ENCODE peak calls at places on chromosome 2, in five cellular contexts. Q, V, J, H and Z are unnamed samples.

GRCh38 chr2:3643371-3644245 is 14.4 kb upstream of the ALLC start:
- DNase-seq in Q (no peak), V (no peak), J (no peak), H (no peak), Z (peak)

GRCh38 chr2:146246017-146246733 is 1598.7 kb upstream of the ACVR2A start:
- DNase-seq in Q (no peak), V (no peak), J (no peak), H (no peak), Z (no peak)

GRCh38 chr2:234032301-234032856 is 18.1 kb upstream of the SPP2 start:
- DNase-seq in Q (no peak), V (no peak), J (no peak), H (no peak), Z (no peak)

GRCh38 chr2:164651361-164651760 is 30.1 kb upstream of the GRB14 start:
- DNase-seq in Q (no peak), V (no peak), J (no peak), H (peak), Z (no peak)

GRCh38 chr2:157246212-157247067 is 11.1 kb upstream of the GALNT5 start:
- DNase-seq in Q (no peak), V (peak), J (no peak), H (peak), Z (no peak)

GRCh38 chr2:231965118-231965517 is 3.6 kb downstream of the DIS3L2 start:
- DNase-seq in Q (no peak), V (no peak), J (peak), H (peak), Z (no peak)

GRCh38 chr2:31296641-31297287 is 62.8 kb downstream of the EHD3 start:
- DNase-seq in Q (no peak), V (no peak), J (no peak), H (no peak), Z (no peak)

GRCh38 chr2:17813742-17814458 is 2.4 kb upstream of the MSGN1 start:
- DNase-seq in Q (peak), V (no peak), J (no peak), H (no peak), Z (no peak)

GRCh38 chr2:96681540-96681939 is 39.0 kb downstream of the FER1L5 start:
- DNase-seq in Q (no peak), V (no peak), J (no peak), H (no peak), Z (no peak)

GRCh38 chr2:138293045-138293444 is 208.5 kb upstream of the SPOPL start:
- DNase-seq in Q (no peak), V (no peak), J (no peak), H (no peak), Z (no peak)

GRCh38 chr2:182901748-182902147 is 35.3 kb upstream of the FRZB start:
- DNase-seq in Q (no peak), V (no peak), J (no peak), H (no peak), Z (no peak)

GRCh38 chr2:28976584-28976983 is 4.5 kb upstream of the TOGARAM2 start:
- DNase-seq in Q (peak), V (no peak), J (no peak), H (no peak), Z (peak)

GRCh38 chr2:143452817-143453462 is 323.7 kb downstream of the ARHGAP15 start:
- DNase-seq in Q (no peak), V (no peak), J (no peak), H (no peak), Z (no peak)

GRCh38 chr2:197205590-197206215 is 104.9 kb downstream of the ANKRD44 start:
- DNase-seq in Q (no peak), V (no peak), J (no peak), H (no peak), Z (no peak)

GRCh38 chr2:62505649-62506420 is at the start of gene TMEM17:
- DNase-seq in Q (peak), V (peak), J (peak), H (peak), Z (peak)

GRCh38 chr2:221402072-221402471 is 170.0 kb downstream of the EPHA4 start:
- DNase-seq in Q (no peak), V (no peak), J (no peak), H (no peak), Z (no peak)

GRCh38 chr2:171161425-171162289 is 964 bp upstream of the TLK1 start:
- DNase-seq in Q (no peak), V (no peak), J (no peak), H (no peak), Z (no peak)

GRCh38 chr2:218448934-218449333 is 30.0 kb downstream of the VIL1 start:
- DNase-seq in Q (no peak), V (no peak), J (no peak), H (no peak), Z (no peak)

GRCh38 chr2:20626698-20627471 is 24.0 kb downstream of the HS1BP3 start:
- DNase-seq in Q (no peak), V (no peak), J (no peak), H (no peak), Z (peak)

GRCh38 chr2:241768251-241768711 is 8.3 kb upstream of the GAL3ST2 start:
- DNase-seq in Q (no peak), V (no peak), J (no peak), H (no peak), Z (no peak)

GRCh38 chr2:119428488-119429224 is 3.0 kb upstream of the TMEM37 start:
- DNase-seq in Q (no peak), V (no peak), J (no peak), H (no peak), Z (no peak)